ENCODE peak calls at places on chromosome 1, in eight cellular contexts. One of them, this sample, is unnamed.

GRCh38 chr1:1540015-1540816 is at the start of gene TMEM240:
- DNase-seq in T-helper 2 cell: peak; percentile 24
- DNase-seq in epithelial cell of proximal tubule: no peak
- DNase-seq in activated naive CD4-positive, alpha-beta T cell: peak; percentile 56
- DNase-seq in tibial nerve: peak; percentile 63
- DNase-seq in fibroblast of the aortic adventitia: peak; percentile 66
- DNase-seq in AG08396: peak; percentile 96
- DNase-seq in kidney epithelial cell: no peak
- DNase-seq in this sample: peak; percentile 89

GRCh38 chr1:7570311-7570710 is 200.8 kb upstream of the VAMP3 start:
- DNase-seq in T-helper 2 cell: no peak
- DNase-seq in epithelial cell of proximal tubule: no peak
- DNase-seq in tibial nerve: no peak
- DNase-seq in activated naive CD4-positive, alpha-beta T cell: no peak
- DNase-seq in AG08396: no peak
- DNase-seq in kidney epithelial cell: no peak
- DNase-seq in fibroblast of the aortic adventitia: no peak
- DNase-seq in this sample: no peak

GRCh38 chr1:168466703-168467081 is 77.1 kb downstream of the XCL2 start:
- DNase-seq in activated naive CD4-positive, alpha-beta T cell: no peak
- DNase-seq in tibial nerve: no peak
- DNase-seq in AG08396: no peak
- DNase-seq in fibroblast of the aortic adventitia: no peak
- DNase-seq in kidney epithelial cell: no peak
- DNase-seq in epithelial cell of proximal tubule: no peak
- DNase-seq in T-helper 2 cell: no peak
- DNase-seq in this sample: no peak

GRCh38 chr1:93552751-93553455 is 105.0 kb downstream of the FNBP1L start:
- DNase-seq in tibial nerve: no peak
- DNase-seq in kidney epithelial cell: no peak
- DNase-seq in fibroblast of the aortic adventitia: peak; percentile 65
- DNase-seq in epithelial cell of proximal tubule: no peak
- DNase-seq in T-helper 2 cell: no peak
- DNase-seq in activated naive CD4-positive, alpha-beta T cell: no peak
- DNase-seq in AG08396: no peak
- DNase-seq in this sample: no peak

GRCh38 chr1:40301541-40302299 is 15.4 kb downstream of the COL9A2 start:
- DNase-seq in epithelial cell of proximal tubule: no peak
- DNase-seq in kidney epithelial cell: no peak
- DNase-seq in activated naive CD4-positive, alpha-beta T cell: no peak
- DNase-seq in AG08396: no peak
- DNase-seq in fibroblast of the aortic adventitia: no peak
- DNase-seq in T-helper 2 cell: no peak
- DNase-seq in tibial nerve: no peak
- DNase-seq in this sample: no peak

GRCh38 chr1:101841824-101842223 is 154.9 kb downstream of the OLFM3 start:
- DNase-seq in fibroblast of the aortic adventitia: no peak
- DNase-seq in activated naive CD4-positive, alpha-beta T cell: no peak
- DNase-seq in T-helper 2 cell: no peak
- DNase-seq in kidney epithelial cell: no peak
- DNase-seq in AG08396: no peak
- DNase-seq in tibial nerve: no peak
- DNase-seq in epithelial cell of proximal tubule: no peak
- DNase-seq in this sample: no peak

GRCh38 chr1:181061891-181062777 is 26.4 kb upstream of the IER5 start:
- DNase-seq in T-helper 2 cell: no peak
- DNase-seq in activated naive CD4-positive, alpha-beta T cell: no peak
- DNase-seq in fibroblast of the aortic adventitia: no peak
- DNase-seq in tibial nerve: peak; percentile 8
- DNase-seq in kidney epithelial cell: no peak
- DNase-seq in epithelial cell of proximal tubule: no peak
- DNase-seq in AG08396: no peak
- DNase-seq in this sample: no peak

GRCh38 chr1:24168246-24168645 is 18.8 kb downstream of the IFNLR1 start:
- DNase-seq in tibial nerve: no peak
- DNase-seq in T-helper 2 cell: no peak
- DNase-seq in AG08396: no peak
- DNase-seq in kidney epithelial cell: no peak
- DNase-seq in epithelial cell of proximal tubule: no peak
- DNase-seq in fibroblast of the aortic adventitia: no peak
- DNase-seq in activated naive CD4-positive, alpha-beta T cell: no peak
- DNase-seq in this sample: no peak

GRCh38 chr1:52680353-52680752 is 17.8 kb downstream of the COA7 start:
- DNase-seq in kidney epithelial cell: no peak
- DNase-seq in epithelial cell of proximal tubule: no peak
- DNase-seq in AG08396: no peak
- DNase-seq in tibial nerve: no peak
- DNase-seq in fibroblast of the aortic adventitia: no peak
- DNase-seq in T-helper 2 cell: no peak
- DNase-seq in activated naive CD4-positive, alpha-beta T cell: no peak
- DNase-seq in this sample: no peak

GRCh38 chr1:48194801-48195200 is 27.7 kb upstream of the SLC5A9 start:
- DNase-seq in T-helper 2 cell: no peak
- DNase-seq in kidney epithelial cell: no peak
- DNase-seq in epithelial cell of proximal tubule: no peak
- DNase-seq in tibial nerve: no peak
- DNase-seq in AG08396: no peak
- DNase-seq in fibroblast of the aortic adventitia: no peak
- DNase-seq in activated naive CD4-positive, alpha-beta T cell: no peak
- DNase-seq in this sample: no peak

This sample was measured in hepatocyte.